ENCODE peak calls at places on chromosomes 4 and X, in eight cellular contexts. P, K, R, F, V, D, Z and B are unnamed samples.

GRCh38 chr4:178856139-178856800 is 1414.0 kb upstream of the AGA start:
- DNase-seq in P (no peak), K (no peak), R (no peak), F (no peak), V (no peak), D (no peak), Z (no peak), B (no peak)

GRCh38 chr4:186724861-186725419 is 1.3 kb upstream of the FAT1 start:
- DNase-seq in P (no peak), K (no peak), R (no peak), F (no peak), V (peak), D (peak), Z (no peak), B (no peak)

GRCh38 chr4:77225022-77225421 is 68.0 kb downstream of the CCNG2 start:
- DNase-seq in P (no peak), K (no peak), R (no peak), F (no peak), V (no peak), D (no peak), Z (no peak), B (no peak)

GRCh38 chr4:111761531-111761930 is 383.7 kb upstream of the FAM241A start:
- DNase-seq in P (no peak), K (no peak), R (no peak), F (no peak), V (no peak), D (peak), Z (no peak), B (no peak)

GRCh38 chrX:64291106-64291505 is 60.7 kb upstream of the ASB12 start:
- DNase-seq in P (no peak), K (no peak), R (no peak), F (no peak), V (no peak), D (no peak), Z (no peak), B (no peak)

GRCh38 chrX:12770440-12770839 is 20.8 kb upstream of the PRPS2 start:
- DNase-seq in P (no peak), K (no peak), R (no peak), F (no peak), V (peak), D (peak), Z (no peak), B (no peak)

GRCh38 chr4:168715889-168716288 is 219.0 kb downstream of the PALLD start:
- DNase-seq in P (no peak), K (no peak), R (no peak), F (no peak), V (no peak), D (no peak), Z (no peak), B (no peak)

GRCh38 chr4:28463184-28463690 is 1602.6 kb downstream of the STIM2 start:
- DNase-seq in P (no peak), K (no peak), R (no peak), F (no peak), V (no peak), D (no peak), Z (no peak), B (no peak)

GRCh38 chr4:2337131-2337723 is 75.3 kb upstream of the MXD4 start:
- DNase-seq in P (no peak), K (no peak), R (no peak), F (no peak), V (peak), D (no peak), Z (no peak), B (no peak)

GRCh38 chr4:108181704-108182103 is 13.0 kb upstream of the LEF1 start:
- DNase-seq in P (no peak), K (no peak), R (no peak), F (no peak), V (no peak), D (no peak), Z (no peak), B (no peak)

GRCh38 chrX:154370882-154371770 is 3.3 kb downstream of the FLNA start:
- DNase-seq in P (peak), K (peak), R (peak), F (peak), V (peak), D (peak), Z (peak), B (peak)

GRCh38 chrX:154373340-154374306 is 811 bp downstream of the FLNA start:
- DNase-seq in P (peak), K (peak), R (no peak), F (peak), V (peak), D (peak), Z (no peak), B (no peak)

GRCh38 chrX:154374361-154375155 is at the start of gene FLNA:
- DNase-seq in P (peak), K (peak), R (no peak), F (no peak), V (peak), D (peak), Z (peak), B (no peak)

GRCh38 chrX:154371771-154372300 is 2.6 kb downstream of the FLNA start:
- DNase-seq in P (no peak), K (no peak), R (no peak), F (peak), V (no peak), D (peak), Z (no peak), B (no peak)

GRCh38 chrX:154372612-154373022 is 1.8 kb downstream of the FLNA start:
- DNase-seq in P (no peak), K (no peak), R (no peak), F (peak), V (no peak), D (no peak), Z (no peak), B (no peak)
- H3K4me3 ChIP-seq in P (no peak), K (peak), R (no peak), F (no peak), V (no peak), D (no peak), Z (peak), B (peak)

DNA sequence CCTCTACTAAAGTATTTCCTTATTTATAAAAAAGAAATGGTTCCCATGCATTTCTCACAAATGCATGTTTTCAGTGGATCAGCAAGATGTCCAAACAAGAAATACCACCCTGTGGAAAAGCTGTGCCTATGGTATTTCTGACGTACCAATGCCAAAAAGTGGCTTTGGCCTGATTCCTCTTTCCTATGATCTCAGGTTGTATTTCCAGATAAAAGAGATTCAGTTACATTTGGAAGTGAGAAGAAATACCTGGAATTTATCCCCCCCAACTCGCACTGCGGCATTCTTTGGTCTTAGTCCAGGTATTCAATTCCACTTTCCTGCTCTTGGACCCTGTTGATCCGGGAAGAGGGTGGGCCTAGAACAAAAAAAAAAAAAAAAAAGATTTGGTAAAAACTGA is 815.9 kb upstream of the FRG1 start:
- DNase-seq in P (no peak), K (no peak), R (no peak), F (no peak), V (no peak), D (no peak), Z (no peak), B (no peak)
- H3K4me3 ChIP-seq in P (no peak), K (no peak), R (no peak), F (no peak), V (no peak), D (no peak), Z (no peak), B (no peak)

DNA sequence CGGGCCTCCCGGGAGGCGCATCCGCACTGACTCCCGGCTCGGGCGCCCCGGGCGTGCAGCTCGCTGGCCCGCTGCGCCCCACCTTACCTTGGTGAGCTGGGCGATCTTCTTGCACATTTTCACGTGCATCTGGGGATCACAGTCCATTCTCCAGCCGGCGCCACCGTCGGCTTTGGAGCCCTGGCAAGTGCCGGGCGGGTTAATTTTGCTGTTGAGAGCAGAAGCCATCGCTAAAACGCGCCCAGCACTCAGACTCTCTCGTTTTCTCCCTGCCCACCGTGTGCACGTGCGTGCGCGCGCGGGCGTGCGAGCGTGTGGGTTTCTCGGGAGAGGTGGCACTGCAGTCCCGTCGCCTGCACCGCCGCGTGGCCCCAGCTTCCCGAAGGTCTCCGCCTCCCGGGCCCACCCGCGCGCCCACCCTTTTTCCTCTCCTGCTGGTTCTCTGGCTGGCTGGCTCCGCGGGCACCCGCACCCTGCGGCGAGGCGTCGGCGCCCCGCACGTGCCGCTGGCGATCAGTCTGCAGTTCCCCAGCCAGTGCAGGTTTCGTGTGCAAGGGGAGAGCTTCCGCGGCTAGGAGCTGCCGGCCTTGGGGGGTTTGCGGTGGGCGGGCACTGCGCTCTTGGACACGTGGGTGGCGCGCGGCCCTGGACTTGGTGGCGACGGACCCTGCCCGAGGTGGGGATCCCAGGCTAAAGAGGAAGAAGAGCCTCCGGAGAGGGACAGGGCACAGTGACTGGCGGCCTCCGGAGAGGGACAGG is at the start of gene FAM184B:
- DNase-seq in P (no peak), K (no peak), R (no peak), F (no peak), V (peak), D (peak), Z (no peak), B (no peak)
- H3K4me3 ChIP-seq in P (peak), K (peak), R (peak), F (peak), V (peak), D (peak), Z (peak), B (peak)

DNA sequence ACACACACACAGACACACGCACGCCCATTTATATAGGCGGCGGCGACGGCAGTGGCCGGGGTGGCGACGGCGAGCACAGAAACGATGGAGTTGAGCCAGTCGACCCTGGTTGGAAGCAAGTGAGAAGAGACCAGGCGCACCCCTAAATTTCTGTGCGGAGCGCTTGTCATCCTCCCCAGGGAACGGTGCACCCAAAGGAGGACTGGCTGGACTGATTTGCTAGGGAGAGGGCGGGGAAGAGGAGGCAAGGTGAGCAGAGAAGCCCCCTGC is 296 bp downstream of the NHS start:
- DNase-seq in P (no peak), K (peak), R (no peak), F (peak), V (no peak), D (no peak), Z (no peak), B (no peak)
- H3K4me3 ChIP-seq in P (peak), K (peak), R (peak), F (peak), V (peak), D (peak), Z (peak), B (peak)

GRCh38 chr4:158172196-158172557 is 648 bp downstream of the GASK1B start:
- DNase-seq in P (no peak), K (no peak), R (no peak), F (no peak), V (no peak), D (no peak), Z (no peak), B (no peak)

GRCh38 chr4:158169931-158170690 is 2.7 kb downstream of the GASK1B start:
- DNase-seq in P (no peak), K (no peak), R (no peak), F (no peak), V (no peak), D (no peak), Z (no peak), B (no peak)

GRCh38 chr4:158170691-158171455 is 2.0 kb downstream of the GASK1B start:
- DNase-seq in P (no peak), K (peak), R (peak), F (no peak), V (peak), D (no peak), Z (peak), B (peak)

GRCh38 chr4:158172558-158173258 is at the start of gene GASK1B:
- DNase-seq in P (peak), K (peak), R (peak), F (peak), V (peak), D (peak), Z (no peak), B (no peak)

GRCh38 chr4:158171456-158171790 is 1.4 kb downstream of the GASK1B start:
- DNase-seq in P (no peak), K (no peak), R (no peak), F (no peak), V (no peak), D (no peak), Z (no peak), B (no peak)
- H3K4me3 ChIP-seq in P (peak), K (peak), R (peak), F (no peak), V (peak), D (no peak), Z (peak), B (peak)

DNA sequence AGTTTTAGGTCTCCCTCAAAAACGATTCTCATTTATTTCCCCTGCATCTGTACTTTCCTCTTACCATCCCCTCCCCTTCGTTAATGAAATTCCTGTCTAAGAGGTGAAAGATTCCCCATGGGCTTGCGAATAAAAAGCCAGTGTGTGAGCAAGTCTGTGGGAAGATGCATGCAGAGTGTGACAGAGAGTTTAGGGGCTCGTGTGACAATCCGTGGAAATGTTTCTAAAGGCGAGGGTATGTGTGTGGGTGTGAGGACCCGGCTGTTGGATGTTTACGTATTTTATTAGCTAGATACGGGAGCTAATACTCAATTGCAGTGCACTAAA is 716 bp upstream of the HOPX start:
- DNase-seq in P (no peak), K (no peak), R (no peak), F (no peak), V (no peak), D (no peak), Z (no peak), B (no peak)
- H3K4me3 ChIP-seq in P (no peak), K (no peak), R (no peak), F (no peak), V (no peak), D (no peak), Z (no peak), B (peak)

GRCh38 chr4:113756005-113756410 is 5.5 kb downstream of the CAMK2D start:
- DNase-seq in P (no peak), K (no peak), R (no peak), F (no peak), V (no peak), D (no peak), Z (no peak), B (no peak)
- H3K4me3 ChIP-seq in P (no peak), K (no peak), R (no peak), F (no peak), V (no peak), D (no peak), Z (peak), B (no peak)